ENCODE peak calls at places on chromosomes 5 and 9, in nine cellular contexts. One of them, this sample, is unnamed. For H3K9me3, the result is how much of the 10 kb centered on the place peaks cover.

GRCh38 chr5:33725846-33726245 is 165.9 kb downstream of the ADAMTS12 start:
- DNase-seq in neural progenitor cell: no peak
- DNase-seq in PC-3: no peak
- DNase-seq in DND-41: no peak
- DNase-seq in heart left ventricle: no peak
- DNase-seq in neuronal stem cell: no peak
- DNase-seq in CD8-positive, alpha-beta memory T cell: no peak
- DNase-seq in cardiac muscle cell: no peak
- DNase-seq in Karpas-422: no peak
- DNase-seq in this sample: no peak

GRCh38 chr9:76162109-76162730 is 232.0 kb downstream of the RFK start:
- DNase-seq in neural progenitor cell: no peak
- DNase-seq in PC-3: no peak
- DNase-seq in DND-41: no peak
- DNase-seq in heart left ventricle: no peak
- DNase-seq in neuronal stem cell: no peak
- DNase-seq in CD8-positive, alpha-beta memory T cell: no peak
- DNase-seq in cardiac muscle cell: no peak
- DNase-seq in Karpas-422: no peak
- DNase-seq in this sample: no peak

GRCh38 chr5:78496373-78496772 is 136.0 kb downstream of the SCAMP1 start:
- DNase-seq in neural progenitor cell: no peak
- DNase-seq in PC-3: peak
- DNase-seq in DND-41: no peak
- DNase-seq in heart left ventricle: no peak
- DNase-seq in neuronal stem cell: no peak
- DNase-seq in CD8-positive, alpha-beta memory T cell: no peak
- DNase-seq in cardiac muscle cell: no peak
- DNase-seq in Karpas-422: no peak
- DNase-seq in this sample: no peak

GRCh38 chr9:31119882-31120481 is 1264.5 kb upstream of the ACO1 start:
- DNase-seq in neural progenitor cell: peak
- DNase-seq in PC-3: peak
- DNase-seq in DND-41: no peak
- DNase-seq in heart left ventricle: no peak
- DNase-seq in neuronal stem cell: no peak
- DNase-seq in CD8-positive, alpha-beta memory T cell: peak
- DNase-seq in cardiac muscle cell: peak
- DNase-seq in Karpas-422: peak
- DNase-seq in this sample: peak

GRCh38 chr5:31962321-31962720 is 211.8 kb downstream of the GOLPH3 start:
- DNase-seq in neural progenitor cell: no peak
- DNase-seq in PC-3: no peak
- DNase-seq in DND-41: no peak
- DNase-seq in heart left ventricle: peak
- DNase-seq in neuronal stem cell: no peak
- DNase-seq in CD8-positive, alpha-beta memory T cell: no peak
- DNase-seq in cardiac muscle cell: peak
- DNase-seq in Karpas-422: no peak
- DNase-seq in this sample: no peak

GRCh38 chr5:24391816-24392215 is 253.0 kb downstream of the CDH10 start:
- DNase-seq in neural progenitor cell: no peak
- DNase-seq in PC-3: no peak
- DNase-seq in DND-41: no peak
- DNase-seq in heart left ventricle: no peak
- DNase-seq in neuronal stem cell: no peak
- DNase-seq in CD8-positive, alpha-beta memory T cell: no peak
- DNase-seq in cardiac muscle cell: no peak
- DNase-seq in Karpas-422: no peak
- DNase-seq in this sample: no peak

GRCh38 chr5:167785896-167786295 is 505.5 kb upstream of the WWC1 start:
- DNase-seq in neural progenitor cell: no peak
- DNase-seq in PC-3: no peak
- DNase-seq in DND-41: no peak
- DNase-seq in heart left ventricle: no peak
- DNase-seq in neuronal stem cell: no peak
- DNase-seq in CD8-positive, alpha-beta memory T cell: no peak
- DNase-seq in cardiac muscle cell: no peak
- DNase-seq in Karpas-422: no peak
- DNase-seq in this sample: no peak

GRCh38 chr5:135482383-135482933 is 30.3 kb upstream of the TIFAB start:
- DNase-seq in neural progenitor cell: peak
- DNase-seq in PC-3: no peak
- DNase-seq in DND-41: no peak
- DNase-seq in heart left ventricle: no peak
- DNase-seq in neuronal stem cell: no peak
- DNase-seq in CD8-positive, alpha-beta memory T cell: no peak
- DNase-seq in cardiac muscle cell: no peak
- DNase-seq in Karpas-422: no peak
- DNase-seq in this sample: no peak

GRCh38 chr9:137679695-137680305 is 61.0 kb downstream of the EHMT1 start:
- DNase-seq in neural progenitor cell: no peak
- DNase-seq in PC-3: no peak
- DNase-seq in DND-41: no peak
- DNase-seq in heart left ventricle: no peak
- DNase-seq in neuronal stem cell: no peak
- DNase-seq in CD8-positive, alpha-beta memory T cell: no peak
- DNase-seq in cardiac muscle cell: no peak
- DNase-seq in Karpas-422: no peak
- DNase-seq in this sample: no peak

GRCh38 chr5:36417221-36417620 is 115.5 kb upstream of the RANBP3L start:
- DNase-seq in neural progenitor cell: no peak
- DNase-seq in PC-3: peak
- DNase-seq in DND-41: no peak
- DNase-seq in heart left ventricle: no peak
- DNase-seq in neuronal stem cell: no peak
- DNase-seq in CD8-positive, alpha-beta memory T cell: no peak
- DNase-seq in cardiac muscle cell: no peak
- DNase-seq in Karpas-422: no peak
- DNase-seq in this sample: no peak

GRCh38 chr9:88537743-88538055 is 2.7 kb downstream of the NXNL2 start:
- DNase-seq in neural progenitor cell: peak
- DNase-seq in PC-3: peak
- DNase-seq in DND-41: peak
- DNase-seq in heart left ventricle: peak
- DNase-seq in neuronal stem cell: peak
- DNase-seq in CD8-positive, alpha-beta memory T cell: no peak
- DNase-seq in cardiac muscle cell: no peak
- DNase-seq in Karpas-422: peak
- DNase-seq in this sample: no peak

GRCh38 chr5:179342577-179342976 is 2.7 kb downstream of the ADAMTS2 start:
- DNase-seq in neural progenitor cell: peak
- DNase-seq in PC-3: no peak
- DNase-seq in DND-41: no peak
- DNase-seq in heart left ventricle: no peak
- DNase-seq in neuronal stem cell: no peak
- DNase-seq in CD8-positive, alpha-beta memory T cell: no peak
- DNase-seq in cardiac muscle cell: peak
- DNase-seq in Karpas-422: no peak
- DNase-seq in this sample: no peak

GRCh38 chr5:149493316-149493715 is 57.9 kb downstream of the CSNK1A1 start:
- DNase-seq in neural progenitor cell: no peak
- DNase-seq in PC-3: peak
- DNase-seq in DND-41: no peak
- DNase-seq in heart left ventricle: no peak
- DNase-seq in neuronal stem cell: no peak
- DNase-seq in CD8-positive, alpha-beta memory T cell: no peak
- DNase-seq in cardiac muscle cell: no peak
- DNase-seq in Karpas-422: no peak
- DNase-seq in this sample: no peak

GRCh38 chr9:36802171-36802920 is 229.7 kb downstream of the MELK start:
- DNase-seq in neural progenitor cell: no peak
- DNase-seq in PC-3: peak
- DNase-seq in DND-41: no peak
- DNase-seq in heart left ventricle: no peak
- DNase-seq in neuronal stem cell: no peak
- DNase-seq in CD8-positive, alpha-beta memory T cell: no peak
- DNase-seq in cardiac muscle cell: no peak
- DNase-seq in Karpas-422: no peak
- DNase-seq in this sample: no peak

GRCh38 chr9:122140368-122141193 is 19.0 kb downstream of the NDUFA8 start:
- DNase-seq in neural progenitor cell: no peak
- DNase-seq in PC-3: peak
- DNase-seq in DND-41: no peak
- DNase-seq in heart left ventricle: no peak
- DNase-seq in neuronal stem cell: no peak
- DNase-seq in CD8-positive, alpha-beta memory T cell: no peak
- DNase-seq in cardiac muscle cell: no peak
- DNase-seq in Karpas-422: no peak
- DNase-seq in this sample: no peak

GRCh38 chr5:138645778-138646575 is 70.8 kb upstream of the HSPA9 start:
- DNase-seq in neural progenitor cell: no peak
- DNase-seq in PC-3: no peak
- DNase-seq in DND-41: no peak
- DNase-seq in heart left ventricle: no peak
- DNase-seq in neuronal stem cell: no peak
- DNase-seq in CD8-positive, alpha-beta memory T cell: no peak
- DNase-seq in cardiac muscle cell: peak
- DNase-seq in Karpas-422: peak
- DNase-seq in this sample: no peak

GRCh38 chr5:176178789-176179188 is 59.4 kb upstream of the SIMC1 start:
- DNase-seq in neural progenitor cell: no peak
- DNase-seq in PC-3: no peak
- DNase-seq in DND-41: no peak
- DNase-seq in heart left ventricle: no peak
- DNase-seq in neuronal stem cell: no peak
- DNase-seq in CD8-positive, alpha-beta memory T cell: no peak
- DNase-seq in cardiac muscle cell: no peak
- DNase-seq in Karpas-422: no peak
- DNase-seq in this sample: no peak

GRCh38 chr5:176529824-176530195 is 7.4 kb downstream of the RNF44 start:
- DNase-seq in neural progenitor cell: no peak
- DNase-seq in PC-3: no peak
- DNase-seq in DND-41: peak
- DNase-seq in heart left ventricle: no peak
- DNase-seq in neuronal stem cell: no peak
- DNase-seq in CD8-positive, alpha-beta memory T cell: peak
- DNase-seq in cardiac muscle cell: no peak
- DNase-seq in Karpas-422: no peak
- DNase-seq in this sample: no peak

GRCh38 chr5:41763537-41763936 is 106.7 kb downstream of the OXCT1 start:
- DNase-seq in neural progenitor cell: no peak
- DNase-seq in PC-3: no peak
- DNase-seq in DND-41: no peak
- DNase-seq in heart left ventricle: no peak
- DNase-seq in neuronal stem cell: no peak
- DNase-seq in CD8-positive, alpha-beta memory T cell: no peak
- DNase-seq in cardiac muscle cell: no peak
- DNase-seq in Karpas-422: no peak
- DNase-seq in this sample: no peak

GRCh38 chr5:176816043-176816745 is 5.8 kb downstream of the UNC5A start:
- DNase-seq in neural progenitor cell: no peak
- DNase-seq in PC-3: no peak
- DNase-seq in DND-41: no peak
- DNase-seq in heart left ventricle: no peak
- DNase-seq in neuronal stem cell: no peak
- DNase-seq in CD8-positive, alpha-beta memory T cell: no peak
- DNase-seq in cardiac muscle cell: no peak
- DNase-seq in Karpas-422: no peak
- DNase-seq in this sample: no peak

GRCh38 chr5:119315516-119315949 is 40.3 kb upstream of the TNFAIP8 start:
- DNase-seq in neural progenitor cell: no peak
- DNase-seq in PC-3: peak
- DNase-seq in DND-41: peak
- DNase-seq in heart left ventricle: no peak
- DNase-seq in neuronal stem cell: no peak
- DNase-seq in CD8-positive, alpha-beta memory T cell: peak
- DNase-seq in cardiac muscle cell: no peak
- DNase-seq in Karpas-422: peak
- DNase-seq in this sample: peak

GRCh38 chr9:86945868-86946711 is 1.2 kb downstream of the GAS1 start:
- DNase-seq in neural progenitor cell: peak
- DNase-seq in PC-3: peak
- DNase-seq in DND-41: peak
- DNase-seq in heart left ventricle: peak
- DNase-seq in neuronal stem cell: no peak
- DNase-seq in CD8-positive, alpha-beta memory T cell: peak
- DNase-seq in cardiac muscle cell: peak
- DNase-seq in Karpas-422: peak
- DNase-seq in this sample: peak

GRCh38 chr5:31573494-31573893 is 41.4 kb downstream of the C5orf22 start:
- DNase-seq in neural progenitor cell: no peak
- DNase-seq in PC-3: no peak
- DNase-seq in DND-41: no peak
- DNase-seq in heart left ventricle: no peak
- DNase-seq in neuronal stem cell: no peak
- DNase-seq in CD8-positive, alpha-beta memory T cell: no peak
- DNase-seq in cardiac muscle cell: no peak
- DNase-seq in Karpas-422: peak
- DNase-seq in this sample: no peak

GRCh38 chr5:140791111-140791510 is 3.5 kb upstream of the PCDHA2 start:
- DNase-seq in neural progenitor cell: no peak
- DNase-seq in PC-3: no peak
- DNase-seq in DND-41: no peak
- DNase-seq in heart left ventricle: no peak
- DNase-seq in neuronal stem cell: no peak
- DNase-seq in CD8-positive, alpha-beta memory T cell: no peak
- DNase-seq in cardiac muscle cell: no peak
- DNase-seq in Karpas-422: no peak
- DNase-seq in this sample: no peak
- H3K9me3 ChIP-seq in neural progenitor cell: under half
- H3K9me3 ChIP-seq in PC-3: under half
- H3K9me3 ChIP-seq in DND-41: under half
- H3K9me3 ChIP-seq in heart left ventricle: under half
- H3K9me3 ChIP-seq in neuronal stem cell: under half
- H3K9me3 ChIP-seq in CD8-positive, alpha-beta memory T cell: under half
- H3K9me3 ChIP-seq in cardiac muscle cell: under half
- H3K9me3 ChIP-seq in Karpas-422: under half
- H3K9me3 ChIP-seq in this sample: half or more

GRCh38 chr9:80571953-80572352 is 1000.2 kb downstream of the TLE4 start:
- DNase-seq in neural progenitor cell: no peak
- DNase-seq in PC-3: no peak
- DNase-seq in DND-41: no peak
- DNase-seq in heart left ventricle: no peak
- DNase-seq in neuronal stem cell: no peak
- DNase-seq in CD8-positive, alpha-beta memory T cell: no peak
- DNase-seq in cardiac muscle cell: no peak
- DNase-seq in Karpas-422: no peak
- DNase-seq in this sample: no peak
- H3K9me3 ChIP-seq in neural progenitor cell: under half
- H3K9me3 ChIP-seq in PC-3: under half
- H3K9me3 ChIP-seq in DND-41: under half
- H3K9me3 ChIP-seq in heart left ventricle: under half
- H3K9me3 ChIP-seq in neuronal stem cell: under half
- H3K9me3 ChIP-seq in CD8-positive, alpha-beta memory T cell: under half
- H3K9me3 ChIP-seq in cardiac muscle cell: under half
- H3K9me3 ChIP-seq in Karpas-422: under half
- H3K9me3 ChIP-seq in this sample: under half

GRCh38 chr5:3417376-3417943 is 178.2 kb upstream of the IRX1 start:
- DNase-seq in neural progenitor cell: peak
- DNase-seq in PC-3: no peak
- DNase-seq in DND-41: no peak
- DNase-seq in heart left ventricle: no peak
- DNase-seq in neuronal stem cell: no peak
- DNase-seq in CD8-positive, alpha-beta memory T cell: no peak
- DNase-seq in cardiac muscle cell: no peak
- DNase-seq in Karpas-422: no peak
- DNase-seq in this sample: no peak
- H3K9me3 ChIP-seq in neural progenitor cell: under half
- H3K9me3 ChIP-seq in PC-3: under half
- H3K9me3 ChIP-seq in DND-41: under half
- H3K9me3 ChIP-seq in heart left ventricle: under half
- H3K9me3 ChIP-seq in neuronal stem cell: under half
- H3K9me3 ChIP-seq in CD8-positive, alpha-beta memory T cell: under half
- H3K9me3 ChIP-seq in cardiac muscle cell: under half
- H3K9me3 ChIP-seq in Karpas-422: under half
- H3K9me3 ChIP-seq in this sample: under half

GRCh38 chr9:79641055-79641454 is 69.3 kb downstream of the TLE4 start:
- DNase-seq in neural progenitor cell: no peak
- DNase-seq in PC-3: no peak
- DNase-seq in DND-41: no peak
- DNase-seq in heart left ventricle: no peak
- DNase-seq in neuronal stem cell: no peak
- DNase-seq in CD8-positive, alpha-beta memory T cell: no peak
- DNase-seq in cardiac muscle cell: no peak
- DNase-seq in Karpas-422: no peak
- DNase-seq in this sample: no peak
- H3K9me3 ChIP-seq in neural progenitor cell: under half
- H3K9me3 ChIP-seq in PC-3: under half
- H3K9me3 ChIP-seq in DND-41: under half
- H3K9me3 ChIP-seq in heart left ventricle: under half
- H3K9me3 ChIP-seq in neuronal stem cell: under half
- H3K9me3 ChIP-seq in CD8-positive, alpha-beta memory T cell: under half
- H3K9me3 ChIP-seq in cardiac muscle cell: under half
- H3K9me3 ChIP-seq in Karpas-422: under half
- H3K9me3 ChIP-seq in this sample: under half

This sample was measured in CD4-positive, alpha-beta T cell.